ENCODE peak calls at places on chromosomes 1 and 21, in seven cellular contexts. T is GM23338, H is A549, A is left lung, W is AG09319, R is choroid plexus epithelial cell, Z is heart left ventricle. X is an unnamed sample.

GRCh38 chr1:21638531-21639341 is 30.4 kb downstream of the RAP1GAP start:
- DNase-seq in W (no peak), Z (no peak), R (peak; percentile 48), H (peak; percentile 79), A (no peak), T (no peak), X (no peak)

GRCh38 chr1:154436433-154436832 is 31.3 kb downstream of the IL6R start:
- DNase-seq in R (no peak), Z (no peak), A (no peak), H (no peak), W (no peak), T (no peak), X (no peak)

GRCh38 chr1:32774950-32775634 is 42.1 kb downstream of the YARS1 start:
- DNase-seq in Z (no peak), W (peak; percentile 37), A (no peak), R (peak; percentile 58), T (no peak), H (peak; percentile 60), X (no peak)

GRCh38 chr1:191668525-191668924 is 489.7 kb upstream of the RGS18 start:
- DNase-seq in Z (no peak), R (no peak), W (no peak), T (no peak), A (no peak), H (no peak), X (no peak)

GRCh38 chr1:29478046-29478791 is 241.9 kb downstream of the PTPRU start:
- DNase-seq in Z (no peak), R (no peak), H (no peak), T (peak; percentile 69), W (no peak), A (no peak), X (no peak)

GRCh38 chr1:210233495-210234253 is 1.1 kb downstream of the SERTAD4 start:
- DNase-seq in H (peak; percentile 40), W (no peak), R (peak; percentile 60), A (peak; percentile 88), T (peak; percentile 61), Z (peak; percentile 42), X (no peak)

GRCh38 chr1:233102381-233102780 is 152.0 kb downstream of the NTPCR start:
- DNase-seq in H (no peak), A (no peak), R (no peak), W (no peak), Z (no peak), T (no peak), X (no peak)

GRCh38 chr1:39960461-39960958 is 5.6 kb downstream of the MFSD2A start:
- DNase-seq in Z (peak; percentile 33), A (peak; percentile 95), W (no peak), R (no peak), H (no peak), T (no peak), X (peak; percentile 59)

GRCh38 chr1:237864338-237865244 is 26.1 kb downstream of the ZP4 start:
- DNase-seq in Z (peak; percentile 55), W (no peak), T (peak; percentile 81), R (peak; percentile 15), A (peak; percentile 86), H (peak; percentile 39), X (peak; percentile 38)

GRCh38 chr21:43603641-43604504 is 55.4 kb downstream of the HSF2BP start:
- DNase-seq in W (no peak), Z (no peak), T (no peak), R (peak; percentile 61), A (no peak), H (peak; percentile 44), X (no peak)

GRCh38 chr21:45962531-45963224 is 18.9 kb upstream of the COL6A1 start:
- DNase-seq in T (no peak), A (no peak), W (no peak), R (no peak), Z (no peak), H (no peak), X (no peak)

GRCh38 chr1:208202333-208202987 is 41.7 kb downstream of the PLXNA2 start:
- DNase-seq in H (no peak), A (no peak), W (no peak), Z (no peak), R (no peak), T (peak; percentile 27), X (no peak)

GRCh38 chr1:209168204-209168603 is 415.3 kb upstream of the CAMK1G start:
- DNase-seq in R (no peak), T (no peak), H (no peak), Z (no peak), W (no peak), A (no peak), X (no peak)

GRCh38 chr1:12197483-12197880 is 30.7 kb downstream of the TNFRSF1B start:
- DNase-seq in Z (no peak), R (no peak), W (no peak), A (no peak), T (no peak), H (no peak), X (no peak)
- TF ChIP-seq CTCF in Z (no peak), R (no peak), W (no peak), A (no peak), T (no peak), H (no peak), X (no peak)

GRCh38 chr1:38891753-38892152 is 10.4 kb upstream of the GJA9 start:
- DNase-seq in Z (no peak), W (no peak), R (peak; percentile 14), A (no peak), T (peak; percentile 84), H (peak; percentile 12), X (no peak)
- TF ChIP-seq CTCF in Z (no peak), W (no peak), R (peak; percentile 22), A (no peak), T (peak; percentile 49), H (no peak), X (no peak)

DNA sequence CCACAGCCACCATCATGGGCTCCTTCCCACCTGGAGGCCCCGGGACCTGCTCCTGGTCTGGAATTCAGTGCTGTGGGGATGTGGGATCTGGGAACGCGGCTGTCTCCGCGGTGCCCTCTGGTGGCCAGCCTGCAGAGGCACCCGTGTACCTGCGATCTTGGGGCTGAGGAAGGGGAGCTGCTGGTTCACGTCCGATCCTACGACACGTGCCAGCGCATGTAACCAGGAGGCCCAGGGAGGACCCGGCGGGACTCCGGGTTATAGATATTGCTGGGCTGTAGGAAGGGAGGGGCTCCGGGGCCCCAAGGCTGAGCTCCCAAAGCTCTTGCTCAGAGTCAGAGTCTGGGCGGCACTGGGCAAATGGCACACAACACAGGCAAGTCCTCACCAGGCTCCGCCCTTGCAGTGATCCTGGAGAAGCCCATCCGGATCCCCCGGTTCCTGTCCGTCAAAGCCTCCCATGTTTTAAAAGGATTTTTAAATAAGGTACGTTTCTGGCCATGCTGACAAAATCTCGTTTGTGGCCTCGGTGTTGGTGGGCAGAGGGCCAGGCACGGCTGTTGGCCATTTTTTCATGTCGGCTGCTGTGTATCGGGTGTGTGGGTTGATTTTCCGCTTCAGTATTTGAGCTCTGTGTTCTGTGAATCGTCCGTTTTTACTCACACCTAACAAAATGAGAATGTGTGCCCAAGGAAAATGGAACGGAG is 20.1 kb downstream of the FAAP20 start:
- DNase-seq in T (peak; percentile 91), H (peak; percentile 54), W (no peak), R (peak; percentile 63), Z (peak; percentile 59), A (peak; percentile 89), X (peak; percentile 87)
- TF ChIP-seq CTCF in T (peak; percentile 80), H (peak; percentile 60), W (peak; percentile 97), R (peak; percentile 95), Z (peak; percentile 88), A (peak; percentile 82), X (peak; percentile 69)

DNA sequence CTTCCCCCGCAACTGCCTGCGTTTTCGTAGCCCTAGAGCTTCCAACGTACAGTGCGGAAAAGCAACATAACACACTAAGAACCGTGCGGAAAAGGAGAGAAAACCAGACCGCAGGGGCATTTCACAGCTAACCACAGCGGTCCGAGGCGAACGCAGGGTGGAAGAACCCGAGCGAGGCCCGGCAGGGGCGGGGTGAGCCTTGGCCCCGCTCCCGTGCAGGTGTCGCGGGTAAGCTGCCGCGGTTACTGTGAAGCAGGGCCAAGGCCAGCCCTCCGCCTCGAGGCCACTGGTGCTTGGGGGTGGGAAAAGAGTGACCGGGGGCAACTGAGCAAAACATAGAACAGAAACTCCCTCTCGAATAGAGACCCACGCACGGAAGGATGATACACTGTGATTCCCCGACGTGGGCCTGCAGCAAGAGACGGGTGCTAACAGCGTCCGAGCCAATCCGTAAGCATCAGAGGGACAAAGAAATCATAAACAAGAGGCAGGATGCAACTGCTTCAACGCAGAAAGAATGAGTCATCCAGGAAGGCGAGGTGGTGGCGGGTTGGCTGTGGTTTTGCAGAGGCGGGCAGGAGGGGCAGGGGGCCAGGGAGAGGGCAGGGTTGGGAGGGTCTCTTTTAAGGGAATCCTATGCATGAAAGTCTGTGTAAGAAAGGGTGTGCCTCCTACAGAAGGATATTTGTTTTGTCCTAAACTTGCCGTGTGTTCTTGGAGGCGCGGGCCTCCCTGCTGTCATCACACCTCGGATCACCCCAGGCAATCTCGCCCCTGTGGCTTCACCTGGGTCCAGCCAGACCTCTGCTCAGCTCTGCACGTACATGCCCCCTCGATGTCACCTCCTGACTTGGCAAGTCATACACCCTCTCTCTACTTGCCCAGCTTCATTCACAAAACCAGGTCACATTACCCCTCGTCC is 7.3 kb downstream of the GNG4 start:
- DNase-seq in A (no peak), T (peak; percentile 59), H (no peak), Z (no peak), W (no peak), R (peak; percentile 71), X (peak; percentile 68)
- TF ChIP-seq CTCF in A (no peak), T (no peak), H (no peak), Z (no peak), W (no peak), R (no peak), X (no peak)

DNA sequence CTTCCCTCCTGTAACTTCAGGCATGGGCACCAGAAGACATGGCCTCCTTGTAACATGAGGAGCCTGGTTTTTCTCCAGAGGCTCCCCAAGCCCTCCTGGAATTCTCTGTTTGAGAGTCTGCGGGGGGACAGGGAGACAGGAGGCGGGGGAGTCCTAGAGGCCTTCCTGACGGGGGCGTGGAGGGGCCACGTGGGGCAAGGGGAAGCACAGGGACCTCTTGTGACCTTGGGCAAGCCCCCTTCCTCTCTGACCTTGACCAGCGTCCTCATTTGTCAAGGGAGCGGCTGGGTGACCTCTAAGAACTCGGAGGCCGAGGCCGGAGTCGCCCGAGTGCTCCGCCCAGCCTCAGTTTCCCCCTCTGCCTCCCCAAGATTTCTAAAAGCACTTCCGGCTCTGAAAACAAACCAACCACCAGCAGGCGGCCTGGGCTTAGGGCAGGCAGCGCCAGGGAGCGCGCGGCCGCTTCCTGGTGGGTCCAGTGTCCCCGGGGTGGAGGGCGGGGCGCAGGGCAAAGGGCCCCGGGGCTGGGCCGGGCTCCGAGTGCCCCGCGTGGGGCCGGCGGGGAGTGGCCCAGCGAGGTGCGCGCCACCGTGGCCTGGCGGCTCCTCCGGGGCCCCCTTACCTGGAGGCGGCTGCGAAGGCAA is 361 bp downstream of the TMCO4 start:
- DNase-seq in R (peak; percentile 47), Z (peak; percentile 49), T (peak; percentile 51), H (peak; percentile 52), W (peak; percentile 29), A (peak; percentile 92), X (no peak)
- TF ChIP-seq CTCF in R (peak; percentile 54), Z (no peak), T (peak; percentile 31), H (no peak), W (peak; percentile 43), A (peak; percentile 32), X (peak; percentile 7)

DNA sequence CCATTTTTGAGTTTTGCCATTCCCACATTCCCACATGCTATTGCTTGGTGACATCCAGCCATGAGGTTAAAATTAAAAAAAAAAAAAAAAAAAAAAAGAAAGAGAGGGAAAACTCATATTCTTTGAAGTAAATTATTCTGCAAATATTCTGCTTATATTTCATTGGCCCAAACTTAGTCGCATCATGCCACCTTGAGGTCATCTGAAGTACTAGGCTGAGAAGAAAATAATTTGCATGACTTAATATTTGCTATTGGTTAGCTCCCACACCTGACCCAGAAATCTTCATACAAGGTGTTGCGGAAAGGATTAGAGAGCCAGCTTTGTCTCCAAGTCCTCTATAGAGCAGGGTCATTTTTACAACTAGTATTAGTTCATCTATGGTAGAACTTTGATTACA is 2206.0 kb downstream of the MRPL39 start:
- DNase-seq in H (peak; percentile 0), A (no peak), T (peak; percentile 58), W (no peak), R (peak; percentile 28), Z (no peak), X (no peak)
- TF ChIP-seq CTCF in H (no peak), A (no peak), T (peak; percentile 67), W (no peak), R (peak; percentile 35), Z (peak; percentile 8), X (no peak)